ENCODE peak calls at places on chromosomes 11 and 22, in six cellular contexts. C is transverse colon, L is dorsolateral prefrontal cortex, T is BJ, H is heart left ventricle, J is brain microvascular endothelial cell. E is an unnamed sample. For H3K27me3, the result is how much of the 10 kb centered on the place peaks cover.

GRCh38 chr11:63682045-63682915 is 980 bp downstream of the RTN3 start:
- DNase-seq in J (no peak), T (no peak), H (peak), C (peak), L (peak), E (no peak)

GRCh38 chr11:46977038-46977818 is 40.7 kb downstream of the CSTPP1 start:
- DNase-seq in L (peak), H (no peak), J (no peak), T (no peak), C (no peak), E (no peak)

GRCh38 chr11:93000511-93001476 is 31.3 kb downstream of the MTNR1B start:
- DNase-seq in J (peak), H (no peak), C (no peak), L (no peak), T (peak), E (no peak)

GRCh38 chr22:40479126-40479800 is 108.9 kb downstream of the SGSM3 start:
- DNase-seq in C (no peak), J (no peak), L (no peak), T (no peak), H (no peak), E (no peak)

GRCh38 chr11:2641623-2642022 is 58.2 kb downstream of the KCNQ1OT1 start:
- DNase-seq in C (no peak), H (no peak), J (no peak), T (no peak), L (no peak), E (no peak)

GRCh38 chr11:122791411-122791810 is 46.9 kb upstream of the CRTAM start:
- DNase-seq in T (no peak), C (no peak), J (no peak), L (no peak), H (no peak), E (no peak)

GRCh38 chr11:44633641-44634040 is 68.2 kb downstream of the CD82 start:
- DNase-seq in C (no peak), H (no peak), T (no peak), J (no peak), L (peak), E (no peak)

GRCh38 chr11:45864041-45864440 is 16.8 kb downstream of the CRY2 start:
- DNase-seq in C (no peak), L (no peak), T (no peak), H (no peak), J (no peak), E (no peak)

GRCh38 chr11:17801166-17801565 is 66.6 kb downstream of the KCNC1 start:
- DNase-seq in C (no peak), J (no peak), L (no peak), T (no peak), H (no peak), E (no peak)

GRCh38 chr11:37512156-37512780 is 914.2 kb upstream of the RAG2 start:
- DNase-seq in H (no peak), C (no peak), L (no peak), T (no peak), J (no peak), E (no peak)

GRCh38 chr11:12090061-12090572 is 20.3 kb upstream of the MICAL2 start:
- DNase-seq in H (no peak), J (no peak), C (no peak), T (no peak), L (no peak), E (no peak)

GRCh38 chr22:49869855-49870712 is 16.4 kb downstream of the ZBED4 start:
- DNase-seq in J (no peak), C (no peak), L (no peak), T (no peak), H (no peak), E (peak)

GRCh38 chr11:62431171-62431895 is 12.5 kb downstream of the SCGB1A1 start:
- DNase-seq in H (no peak), L (no peak), C (no peak), J (peak), T (peak), E (no peak)

GRCh38 chr11:14908214-14908880 is 16.3 kb upstream of the CYP2R1 start:
- DNase-seq in J (peak), C (peak), L (no peak), H (no peak), T (no peak), E (no peak)

GRCh38 chr11:128289048-128289447 is 298.3 kb downstream of the ETS1 start:
- DNase-seq in J (no peak), T (no peak), C (no peak), H (no peak), L (no peak), E (no peak)

GRCh38 chr11:66076561-66076960 is 6.5 kb downstream of the PACS1 start:
- DNase-seq in J (no peak), C (no peak), L (no peak), H (no peak), T (no peak), E (no peak)

GRCh38 chr11:21612326-21612725 is 580.6 kb upstream of the ANO5 start:
- DNase-seq in H (no peak), T (no peak), L (no peak), C (no peak), J (no peak), E (no peak)

GRCh38 chr11:103830205-103830604 is 206.2 kb upstream of the DDI1 start:
- DNase-seq in L (no peak), H (no peak), J (no peak), T (no peak), C (no peak), E (no peak)

GRCh38 chr22:41302016-41302767 is 867 bp downstream of the ZC3H7B start:
- DNase-seq in H (peak), T (no peak), C (no peak), L (peak), J (no peak), E (no peak)

GRCh38 chr22:50531546-50532352 is 1.9 kb upstream of the TYMP start:
- DNase-seq in C (peak), H (peak), T (no peak), J (peak), L (no peak), E (peak)

GRCh38 chr11:77107950-77108349 is 5.3 kb downstream of the OMP start:
- DNase-seq in T (peak), C (peak), H (no peak), L (no peak), J (peak), E (peak)

GRCh38 chr22:29029202-29030000 is 32.2 kb downstream of the C22orf31 start:
- DNase-seq in C (no peak), J (no peak), H (no peak), L (no peak), T (no peak), E (no peak)

GRCh38 chr22:36368359-36368983 is 19.3 kb downstream of the MYH9 start:
- DNase-seq in J (no peak), L (no peak), H (no peak), C (no peak), T (no peak), E (no peak)

GRCh38 chr22:46500201-46500600 is 37.2 kb downstream of the CELSR1 start:
- DNase-seq in H (no peak), C (no peak), T (no peak), L (no peak), J (no peak), E (no peak)

GRCh38 chr22:43592470-43592869 is 180.7 kb downstream of the MPPED1 start:
- DNase-seq in L (no peak), C (no peak), H (no peak), J (no peak), T (no peak), E (no peak)

GRCh38 chr11:111983187-111983986 is 41.8 kb upstream of the DLAT start:
- DNase-seq in L (peak), J (no peak), C (peak), H (no peak), T (no peak), E (no peak)

GRCh38 chr11:44731685-44732411 is 5.1 kb downstream of the TSPAN18 start:
- DNase-seq in J (no peak), H (no peak), L (no peak), T (no peak), C (no peak), E (no peak)

GRCh38 chr11:9231848-9232177 is 33.3 kb downstream of the DENND5A start:
- DNase-seq in L (no peak), J (peak), C (no peak), H (no peak), T (no peak), E (no peak)

GRCh38 chr22:46081831-46082210 is 68.5 kb upstream of the PPARA start:
- DNase-seq in J (no peak), C (peak), L (peak), T (no peak), H (no peak), E (peak)

GRCh38 chr11:110230377-110230776 is 66.0 kb downstream of the RDX start:
- DNase-seq in T (no peak), J (no peak), C (no peak), H (no peak), L (no peak), E (no peak)

GRCh38 chr11:43578346-43579170 is 102.0 kb upstream of the HSD17B12 start:
- DNase-seq in H (no peak), T (no peak), C (no peak), L (no peak), J (peak), E (no peak)

GRCh38 chr22:46280999-46281623 is 13.3 kb downstream of the TTC38 start:
- DNase-seq in H (no peak), C (peak), L (no peak), J (no peak), T (no peak), E (no peak)

GRCh38 chr22:49590381-49590780 is 237.3 kb downstream of the BRD1 start:
- DNase-seq in H (no peak), T (no peak), C (peak), J (no peak), L (no peak), E (peak)

GRCh38 chr22:26453195-26453594 is 24.1 kb downstream of the ASPHD2 start:
- DNase-seq in H (no peak), T (no peak), C (no peak), J (no peak), L (no peak), E (no peak)

GRCh38 chr11:130051077-130051476 is 18.6 kb upstream of the APLP2 start:
- DNase-seq in L (no peak), C (no peak), T (no peak), J (no peak), H (no peak), E (no peak)

GRCh38 chr11:101497292-101497691 is 86.5 kb downstream of the TRPC6 start:
- DNase-seq in T (no peak), H (no peak), J (peak), L (no peak), C (no peak), E (peak)

GRCh38 chr11:65307298-65308229 is 7.1 kb upstream of the CDC42EP2 start:
- DNase-seq in T (no peak), H (no peak), C (no peak), L (no peak), J (no peak), E (no peak)

DNA sequence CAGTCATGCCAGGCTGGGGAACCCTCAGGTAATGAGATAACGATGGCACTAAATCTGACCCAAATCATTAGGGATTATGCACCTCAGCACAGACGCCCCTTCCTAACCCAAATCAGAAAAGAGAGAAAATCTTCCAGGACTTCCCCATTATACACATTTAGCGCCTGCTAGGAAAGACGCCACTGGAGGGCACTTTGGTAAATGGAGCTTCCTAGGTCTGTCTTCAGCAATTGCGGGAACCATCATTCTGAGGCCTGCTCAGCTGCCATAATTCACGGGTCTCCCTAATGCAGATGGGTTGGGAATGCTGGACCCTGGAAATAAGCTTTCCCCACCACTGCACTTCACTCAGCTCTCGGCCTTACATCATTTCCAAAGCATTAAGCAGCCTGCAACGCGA is 86.2 kb upstream of the OPCML start:
- DNase-seq in L (no peak), J (no peak), C (no peak), T (no peak), H (no peak), E (no peak)
- H3K27me3 ChIP-seq in L (under half), J (under half), C (under half), T (under half), H (under half), E (under half)

GRCh38 chr22:22887621-22888503 is at the start of gene IGLL5:
- DNase-seq in J (no peak), H (no peak), C (peak), L (no peak), T (no peak), E (no peak)
- H3K4me3 ChIP-seq in J (no peak), H (no peak), C (no peak), L (no peak), T (no peak), E (no peak)

GRCh38 chr22:38843201-38843715 is 570 bp downstream of the NPTXR start:
- DNase-seq in J (peak), H (peak), L (peak), C (peak), T (no peak), E (no peak)
- H3K27me3 ChIP-seq in J (under half), H (under half), L (under half), C (half or more), T (under half), E (under half)

GRCh38 chr11:96388891-96389603 is 665 bp downstream of the CCDC82 start:
- DNase-seq in J (no peak), T (no peak), H (no peak), L (no peak), C (no peak), E (no peak)

GRCh38 chr11:96391698-96392307 is 2.0 kb downstream of the JRKL start:
- DNase-seq in L (no peak), J (peak), H (no peak), C (no peak), T (no peak), E (no peak)

GRCh38 chr11:96390403-96390830 is 604 bp downstream of the JRKL start:
- DNase-seq in C (no peak), L (no peak), T (no peak), H (no peak), J (peak), E (no peak)

GRCh38 chr11:96393753-96394348 is 4.0 kb downstream of the JRKL start:
- DNase-seq in J (peak), T (no peak), H (no peak), L (no peak), C (no peak), E (no peak)

GRCh38 chr11:96389604-96390402 is at the start of the genes CCDC82 and JRKL:
- DNase-seq in C (peak), H (peak), T (peak), L (peak), J (peak), E (peak)
- H3K4me3 ChIP-seq in C (peak), H (peak), T (peak), L (peak), J (peak), E (peak)

GRCh38 chr11:76095891-76096290 is 110.4 kb downstream of the WNT11 start:
- DNase-seq in H (no peak), J (no peak), T (no peak), L (no peak), C (no peak), E (no peak)

GRCh38 chr11:76096552-76096951 is 109.8 kb downstream of the WNT11 start:
- DNase-seq in C (no peak), J (no peak), L (no peak), H (no peak), T (no peak), E (no peak)

GRCh38 chr11:76090821-76091220 is 115.5 kb downstream of the WNT11 start:
- DNase-seq in C (no peak), T (no peak), L (no peak), H (no peak), J (no peak), E (no peak)

GRCh38 chr11:76094729-76095128 is 111.6 kb downstream of the WNT11 start:
- DNase-seq in T (no peak), L (no peak), J (no peak), H (no peak), C (no peak), E (no peak)
- H3K27me3 ChIP-seq in T (under half), L (under half), J (under half), H (under half), C (under half), E (under half)

DNA sequence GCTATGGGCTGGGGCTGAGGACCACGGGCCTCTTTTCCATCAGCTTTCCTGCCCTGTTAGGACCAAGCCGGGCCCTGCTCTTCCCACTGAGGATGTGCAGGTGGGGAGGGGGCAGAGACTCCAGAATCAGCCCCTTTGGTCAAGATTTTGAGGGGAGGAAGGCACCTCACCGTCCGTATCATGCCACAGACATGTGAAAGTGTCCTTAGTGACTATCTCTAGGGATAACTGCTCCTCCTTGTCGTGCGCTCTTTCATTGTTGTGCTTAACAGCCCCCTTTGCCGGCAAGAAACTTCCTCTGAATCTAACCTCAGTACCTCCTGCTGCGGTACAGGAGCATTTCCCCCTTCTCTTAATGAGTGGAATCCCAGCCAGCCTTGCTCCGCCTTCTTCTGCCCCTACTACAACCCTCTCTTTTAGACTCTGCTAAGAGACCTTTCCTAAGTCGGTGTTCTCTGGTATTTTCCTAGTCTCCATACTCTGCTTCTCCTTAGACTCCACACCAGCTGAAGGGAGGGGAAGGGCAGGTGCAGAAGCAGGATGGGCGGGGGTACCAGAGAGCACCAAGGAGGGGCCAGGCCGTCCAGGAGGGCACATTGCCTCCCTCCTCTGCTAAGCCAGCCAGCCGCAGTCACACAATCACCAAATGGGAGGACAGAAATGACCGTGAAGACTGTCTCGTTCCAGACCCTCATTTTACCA is 1.4 kb upstream of the B3GAT1 start:
- DNase-seq in C (no peak), L (no peak), H (no peak), J (no peak), T (no peak), E (no peak)
- H3K4me3 ChIP-seq in C (no peak), L (peak), H (no peak), J (no peak), T (no peak), E (no peak)

E was measured in aorta.